ENCODE peak calls at places on chromosomes 1 and 21, in ten cellular contexts. Q is HFFc6, T is cardiac fibroblast, P is heart right ventricle, E is foreskin keratinocyte, D is HFF-Myc, Y is left ventricle myocardium inferior, X is choroid plexus epithelial cell, O is right atrium auricular region, K is cardiac muscle cell. J is an unnamed sample.

GRCh38 chr1:230323686-230324085 is 102.4 kb downstream of the PGBD5 start:
- DNase-seq in E (no peak), D (no peak), Q (no peak), Y (no peak), X (no peak), O (no peak), P (no peak), K (no peak), T (no peak), J (no peak)

GRCh38 chr1:242206994-242207393 is 208.1 kb upstream of the MAP1LC3C start:
- DNase-seq in Q (no peak), K (no peak), D (no peak), O (no peak), X (no peak), T (no peak), Y (no peak), E (peak; percentile 54), P (no peak), J (no peak)

GRCh38 chr1:160993544-160993943 is 27.4 kb downstream of the F11R start:
- DNase-seq in K (no peak), Y (no peak), Q (peak; percentile 78), O (no peak), P (no peak), X (peak; percentile 88), E (no peak), T (peak; percentile 80), D (no peak), J (peak; percentile 68)

GRCh38 chr1:44237721-44238457 is 24.6 kb downstream of the DMAP1 start:
- DNase-seq in T (no peak), E (peak; percentile 17), Y (no peak), O (no peak), D (peak; percentile 72), X (peak; percentile 39), P (no peak), K (peak; percentile 83), Q (peak; percentile 6), J (no peak)

GRCh38 chr21:45576838-45577737 is 34.8 kb upstream of the SLC19A1 start:
- DNase-seq in D (no peak), P (no peak), X (no peak), Y (peak; percentile 3), O (no peak), K (no peak), T (no peak), E (no peak), Q (no peak), J (no peak)

GRCh38 chr1:101592861-101593260 is 356.0 kb downstream of the S1PR1 start:
- DNase-seq in Q (no peak), E (no peak), P (no peak), T (peak; percentile 1), D (no peak), O (no peak), Y (no peak), X (peak; percentile 8), K (no peak), J (no peak)

GRCh38 chr1:220768127-220768601 is 18.5 kb upstream of the MTARC1 start:
- DNase-seq in D (no peak), O (no peak), E (no peak), T (no peak), Q (no peak), Y (no peak), P (no peak), X (peak; percentile 43), K (no peak), J (no peak)

GRCh38 chr1:64484651-64485050 is 14.7 kb downstream of the CACHD1 start:
- DNase-seq in E (no peak), Y (no peak), O (no peak), D (no peak), Q (no peak), X (no peak), K (no peak), T (peak; percentile 67), P (no peak), J (no peak)

GRCh38 chr1:26887125-26887524 is 3.0 kb downstream of the GPN2 start:
- DNase-seq in T (peak; percentile 62), P (no peak), X (peak; percentile 73), Y (no peak), E (no peak), Q (peak; percentile 42), D (no peak), O (no peak), K (no peak), J (no peak)

GRCh38 chr1:102838016-102838415 is 270.3 kb downstream of the COL11A1 start:
- DNase-seq in Y (no peak), K (no peak), E (no peak), Q (peak; percentile 44), D (no peak), O (no peak), X (no peak), P (no peak), T (peak; percentile 3), J (no peak)

GRCh38 chr1:76501576-76502219 is 365.6 kb upstream of the ST6GALNAC5 start:
- DNase-seq in O (no peak), P (no peak), D (no peak), E (no peak), Y (no peak), X (no peak), T (no peak), Q (no peak), K (no peak), J (no peak)

GRCh38 chr21:42515708-42516502 is 2.3 kb downstream of the SLC37A1 start:
- DNase-seq in D (no peak), K (peak; percentile 85), X (no peak), O (no peak), E (no peak), P (no peak), T (no peak), Y (no peak), Q (no peak), J (no peak)

GRCh38 chr1:85692730-85693314 is 15.4 kb downstream of the ZNHIT6 start:
- DNase-seq in X (peak; percentile 85), P (no peak), Q (peak; percentile 61), T (peak; percentile 85), Y (no peak), D (peak; percentile 16), E (no peak), K (peak; percentile 3), O (no peak), J (no peak)
- TF ChIP-seq CTCF in X (peak; percentile 55), P (peak; percentile 18), Q (peak; percentile 84), T (peak; percentile 35), Y (peak; percentile 67), D (no peak), E (peak; percentile 73), K (peak; percentile 51), O (peak; percentile 67), J (peak; percentile 1)

GRCh38 chr1:209191242-209191626 is 392.3 kb upstream of the CAMK1G start:
- DNase-seq in Q (no peak), X (no peak), E (no peak), D (no peak), P (no peak), Y (no peak), T (no peak), O (no peak), K (no peak), J (no peak)

GRCh38 chr1:209196140-209196539 is 387.4 kb upstream of the CAMK1G start:
- DNase-seq in Y (no peak), K (no peak), T (no peak), O (no peak), E (no peak), D (no peak), Q (no peak), X (no peak), P (no peak), J (no peak)

GRCh38 chr1:209187589-209187988 is 395.9 kb upstream of the CAMK1G start:
- DNase-seq in K (no peak), D (no peak), O (no peak), P (no peak), T (no peak), Q (no peak), X (no peak), Y (no peak), E (no peak), J (no peak)

GRCh38 chr1:209190591-209191241 is 392.8 kb upstream of the CAMK1G start:
- DNase-seq in X (peak; percentile 41), K (peak; percentile 92), Q (peak; percentile 11), P (peak; percentile 31), Y (no peak), O (no peak), E (no peak), T (peak; percentile 18), D (peak; percentile 25), J (no peak)
- TF ChIP-seq CTCF in X (peak; percentile 64), K (peak; percentile 79), Q (peak; percentile 85), P (no peak), Y (peak; percentile 69), O (peak; percentile 79), E (peak; percentile 81), T (peak; percentile 50), D (peak; percentile 85), J (peak; percentile 80)

GRCh38 chr1:119896303-119896702 is at the start of gene ADAM30:
- DNase-seq in P (no peak), E (no peak), X (no peak), T (no peak), D (no peak), O (no peak), Y (no peak), Q (no peak), K (no peak), J (no peak)
- TF ChIP-seq CTCF in P (no peak), E (peak; percentile 44), X (peak; percentile 37), T (peak; percentile 36), D (peak; percentile 25), O (no peak), Y (peak; percentile 26), Q (no peak), K (peak; percentile 36), J (no peak)

DNA sequence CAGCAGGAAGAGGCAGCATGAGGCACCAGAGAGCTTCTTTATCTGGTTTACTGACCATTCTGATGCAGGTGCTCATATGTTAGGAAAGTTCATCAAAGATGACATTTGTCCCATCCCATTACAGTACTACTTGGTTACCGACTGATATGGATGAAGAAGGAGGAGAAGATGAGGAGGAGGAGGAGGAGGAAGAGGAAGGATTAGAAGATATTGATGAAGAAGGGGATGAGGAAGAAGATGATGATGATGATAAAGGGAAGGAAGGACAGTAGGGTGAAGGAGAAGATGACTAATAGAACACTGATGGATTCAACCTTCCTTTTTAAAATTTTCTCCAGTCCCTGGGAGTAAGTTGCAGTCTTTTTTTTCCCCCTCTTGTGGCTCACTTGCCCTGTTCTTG is 45.1 kb downstream of the ABL2 start:
- DNase-seq in D (no peak), E (no peak), K (no peak), T (no peak), O (no peak), Y (no peak), Q (no peak), X (no peak), P (no peak), J (no peak)
- TF ChIP-seq CTCF in D (no peak), E (no peak), K (no peak), T (no peak), O (no peak), Y (no peak), Q (no peak), X (no peak), P (no peak), J (no peak)

DNA sequence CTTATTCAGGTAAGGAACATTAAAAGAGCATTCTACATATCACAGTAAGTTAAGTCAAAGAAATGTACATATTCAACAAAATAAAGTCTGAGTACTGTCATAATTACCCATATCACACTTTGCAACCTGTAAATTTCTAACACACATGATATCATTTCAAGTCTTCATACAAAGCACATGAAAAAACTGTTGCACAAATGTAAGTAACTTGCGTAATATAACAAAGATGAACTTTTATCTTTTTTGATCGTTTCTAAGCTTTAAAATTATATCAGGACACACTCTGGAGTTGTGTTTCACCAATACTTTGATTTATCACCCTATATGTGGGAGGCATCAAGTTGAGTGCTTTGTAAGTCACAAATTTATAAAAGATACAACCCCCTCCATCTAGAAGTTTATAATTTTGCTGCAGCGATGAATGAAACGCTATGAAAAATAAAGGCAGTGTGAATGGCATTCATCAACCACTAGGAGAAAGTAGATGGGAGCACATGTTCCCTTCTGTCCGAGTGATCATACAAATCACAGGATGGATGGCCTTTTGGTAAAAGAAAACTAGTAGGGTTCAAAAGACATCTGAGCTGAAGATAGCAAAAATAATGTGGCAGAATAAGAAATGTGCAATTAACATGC is 27.6 kb downstream of the NRIP1 start:
- DNase-seq in Q (no peak), T (no peak), Y (no peak), O (no peak), P (no peak), X (no peak), E (no peak), K (no peak), D (no peak), J (no peak)
- TF ChIP-seq CTCF in Q (no peak), T (no peak), Y (no peak), O (no peak), P (no peak), X (no peak), E (no peak), K (no peak), D (no peak), J (no peak)

J was measured in AG04449.